ENCODE peak calls at places on chromosomes 6 and 20, in seven cellular contexts. G, X, J, C, H, T and W are unnamed samples.

GRCh38 chr6:158926429-158926828 is 73.6 kb downstream of the RSPH3 start:
- DNase-seq in J (peak), H (no peak), X (no peak), C (no peak), T (no peak), G (no peak), W (no peak)

GRCh38 chr20:51121901-51122412 is 99.0 kb upstream of the KCNG1 start:
- DNase-seq in C (no peak), H (no peak), X (no peak), G (no peak), J (peak), T (no peak), W (no peak)

GRCh38 chr6:17730078-17730704 is 23.5 kb upstream of the NUP153 start:
- DNase-seq in J (peak), G (no peak), T (no peak), C (no peak), X (no peak), H (no peak), W (no peak)

GRCh38 chr6:150897400-150897943 is 32.0 kb downstream of the MTHFD1L start:
- DNase-seq in G (no peak), J (no peak), X (no peak), T (no peak), H (no peak), C (no peak), W (no peak)

GRCh38 chr6:149225946-149226345 is 91.6 kb upstream of the TAB2 start:
- DNase-seq in J (no peak), X (no peak), T (no peak), H (no peak), C (no peak), G (no peak), W (no peak)

GRCh38 chr6:149273318-149273717 is 44.2 kb upstream of the TAB2 start:
- DNase-seq in J (no peak), X (peak), G (no peak), C (peak), T (no peak), H (no peak), W (no peak)

GRCh38 chr6:169961772-169962561 is 210.5 kb downstream of the ERMARD start:
- DNase-seq in G (peak), C (peak), T (no peak), X (peak), J (no peak), H (no peak), W (no peak)

GRCh38 chr20:37209661-37210314 is 30.4 kb upstream of the MROH8 start:
- DNase-seq in C (no peak), J (peak), H (no peak), T (no peak), X (no peak), G (no peak), W (no peak)

GRCh38 chr6:162258647-162259046 is 468.9 kb downstream of the PRKN start:
- DNase-seq in G (no peak), T (no peak), J (no peak), H (no peak), C (no peak), X (no peak), W (no peak)

GRCh38 chr20:2693286-2693995 is 861 bp downstream of the EBF4 start:
- DNase-seq in H (no peak), G (peak), T (peak), J (no peak), C (no peak), X (peak), W (no peak)
- TF ChIP-seq CTCF in H (no peak), G (no peak), T (no peak), J (no peak), C (no peak), X (no peak), W (no peak)

GRCh38 chr6:28005124-28005662 is 48.2 kb downstream of the OR2B6 start:
- DNase-seq in G (peak), H (no peak), C (no peak), X (no peak), T (peak), J (no peak), W (no peak)

GRCh38 chr6:28003059-28003458 is 46.0 kb downstream of the OR2B6 start:
- DNase-seq in X (no peak), G (no peak), T (no peak), C (no peak), J (no peak), H (no peak), W (no peak)

GRCh38 chr6:28002181-28002580 is 45.1 kb downstream of the OR2B6 start:
- DNase-seq in X (no peak), H (no peak), G (no peak), C (no peak), T (no peak), J (peak), W (no peak)

GRCh38 chr6:28004350-28005123 is 47.5 kb downstream of the OR2B6 start:
- DNase-seq in H (no peak), G (no peak), J (no peak), X (no peak), C (no peak), T (peak), W (no peak)

DNA sequence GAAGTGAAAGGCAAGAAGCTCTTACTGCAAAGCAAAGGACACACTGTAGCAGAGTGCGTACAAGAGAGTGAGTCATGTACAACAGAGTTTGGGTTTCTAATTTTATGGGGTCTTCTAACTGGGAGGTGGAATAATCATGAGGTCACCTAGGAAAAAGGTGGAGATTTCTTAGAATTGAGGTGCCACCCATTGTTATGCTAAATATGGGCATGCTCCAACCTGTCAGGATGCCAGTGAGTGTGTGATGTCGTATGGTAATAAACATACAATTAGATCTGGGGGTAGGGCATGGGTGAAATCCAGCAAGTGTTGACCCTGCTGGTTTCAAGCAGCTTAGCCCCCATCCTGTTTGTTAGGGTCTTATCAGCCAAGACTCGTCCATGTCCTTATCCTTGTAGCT is 46.6 kb downstream of the OR2B6 start:
- DNase-seq in H (no peak), T (no peak), J (no peak), X (no peak), G (no peak), C (no peak), W (no peak)
- TF ChIP-seq CTCF in H (no peak), T (no peak), J (no peak), X (no peak), G (no peak), C (no peak), W (no peak)

GRCh38 chr20:4920655-4921054 is 80.7 kb downstream of the SLC23A2 start:
- DNase-seq in J (no peak), C (no peak), G (no peak), H (no peak), X (no peak), T (no peak), W (no peak)

GRCh38 chr20:4918473-4918872 is 82.8 kb downstream of the SLC23A2 start:
- DNase-seq in J (no peak), C (no peak), H (no peak), G (no peak), T (no peak), X (no peak), W (peak)

GRCh38 chr20:4919047-4919704 is 82.1 kb downstream of the SLC23A2 start:
- DNase-seq in C (no peak), X (no peak), T (no peak), J (no peak), H (no peak), G (peak), W (no peak)

GRCh38 chr20:4920131-4920530 is 81.2 kb downstream of the SLC23A2 start:
- DNase-seq in J (no peak), X (no peak), C (no peak), G (no peak), H (no peak), T (no peak), W (no peak)

DNA sequence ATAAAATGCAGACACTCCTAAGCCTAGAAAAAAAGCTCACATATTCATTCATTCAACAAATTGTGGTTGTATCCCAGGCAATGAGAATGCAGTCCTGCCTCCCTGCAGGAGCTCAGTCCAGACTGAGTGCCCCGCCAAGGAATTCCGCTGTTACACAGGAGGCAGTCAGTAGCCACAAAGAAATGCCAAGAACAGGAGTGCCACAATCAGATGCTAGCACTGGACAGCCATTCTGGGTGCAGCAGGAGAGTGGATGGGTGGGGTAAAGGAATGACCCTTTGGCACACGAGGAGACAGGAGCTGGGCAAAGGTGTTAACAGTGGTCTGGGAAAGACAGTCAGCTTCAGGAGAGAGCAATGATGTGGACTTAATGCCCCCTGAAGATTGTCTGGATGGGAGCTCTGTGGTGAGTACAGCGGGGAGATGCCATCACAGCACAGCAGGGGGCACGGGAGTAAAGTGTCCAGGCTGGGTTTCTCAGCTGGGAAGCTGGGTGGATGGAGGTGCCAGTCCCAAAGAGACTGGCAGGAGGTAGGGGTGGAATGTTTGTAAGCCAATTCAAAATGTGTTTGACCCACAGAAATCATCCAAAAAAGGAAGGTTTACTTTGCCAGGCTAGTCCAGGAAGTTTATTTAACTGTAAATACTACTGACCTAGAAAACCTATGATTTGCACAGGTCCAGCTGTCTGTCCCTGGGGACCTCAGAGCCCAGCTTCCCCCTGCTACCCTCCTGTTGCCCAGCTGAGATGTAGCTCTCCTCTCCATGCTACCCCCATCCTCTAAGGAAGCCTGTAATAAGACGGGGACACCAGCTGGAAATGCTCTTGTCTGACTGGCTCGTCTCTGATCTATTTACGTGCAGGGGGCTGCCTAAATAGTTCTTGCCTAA is 84.1 kb downstream of the SLC23A2 start:
- DNase-seq in T (no peak), G (no peak), H (peak), J (peak), C (no peak), X (no peak), W (no peak)
- TF ChIP-seq CTCF in T (no peak), G (no peak), H (peak), J (no peak), C (no peak), X (no peak), W (peak)

DNA sequence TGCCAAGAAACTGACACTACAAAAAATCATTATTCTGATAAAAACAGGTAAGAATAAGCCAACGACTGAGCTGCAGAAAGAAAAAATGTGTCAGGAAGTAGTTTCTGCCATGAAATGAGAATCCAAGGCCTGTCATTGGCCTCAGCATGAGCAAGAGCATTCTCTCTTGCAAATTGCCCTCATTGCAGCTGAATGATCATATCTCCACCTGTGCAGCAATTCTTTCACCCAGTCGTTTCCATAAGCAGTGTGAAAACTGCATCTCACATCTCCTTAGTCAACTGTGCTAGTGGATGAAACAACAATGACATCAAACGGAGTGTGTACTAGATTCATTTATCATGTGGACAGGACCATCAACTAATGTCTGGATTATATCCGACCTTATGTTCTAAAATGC is 88.2 kb upstream of the STXBP5 start:
- DNase-seq in T (no peak), X (no peak), C (no peak), H (no peak), J (no peak), G (no peak), W (no peak)
- TF ChIP-seq CTCF in T (no peak), X (no peak), C (no peak), H (no peak), J (no peak), G (no peak), W (no peak)

GRCh38 chr6:112087916-112088315 is 525 bp downstream of the FAM229B start:
- DNase-seq in X (no peak), C (no peak), H (no peak), T (no peak), J (no peak), G (no peak), W (peak)

GRCh38 chr6:112085666-112086065 is 1.6 kb downstream of the TUBE1 start:
- DNase-seq in H (no peak), T (no peak), C (no peak), J (no peak), X (no peak), G (no peak), W (no peak)

GRCh38 chr6:112087136-112087908 is at the start of the genes FAM229B and TUBE1:
- DNase-seq in G (peak), T (peak), H (peak), J (peak), X (peak), C (peak), W (peak)

GRCh38 chr6:112081569-112081968 is 5.7 kb downstream of the TUBE1 start:
- DNase-seq in T (no peak), X (no peak), H (no peak), G (no peak), J (no peak), C (no peak), W (no peak)

DNA sequence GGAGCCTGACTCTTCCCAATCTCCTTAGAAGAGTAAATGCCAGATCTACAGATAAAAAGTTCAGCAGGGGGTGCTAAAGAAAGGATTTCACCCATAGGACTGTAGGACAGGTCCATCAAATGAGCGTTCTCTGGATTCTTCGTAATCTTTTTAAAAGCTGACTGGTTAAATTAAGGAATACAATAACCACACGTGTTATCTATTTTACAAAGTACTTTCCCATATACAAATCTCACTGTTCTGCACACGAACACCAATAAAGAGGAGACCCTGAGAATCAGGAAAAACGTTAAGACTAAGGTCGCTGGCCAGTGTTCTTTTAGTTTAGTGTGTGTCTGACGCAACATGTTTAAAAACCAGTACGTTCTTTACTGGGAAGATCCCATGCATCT is 542 bp downstream of the TUBE1 start:
- DNase-seq in G (peak), H (no peak), J (peak), C (no peak), X (peak), T (peak), W (peak)
- TF ChIP-seq CTCF in G (peak), H (peak), J (peak), C (no peak), X (peak), T (peak), W (peak)

GRCh38 chr20:35947489-35947888 is 6.8 kb downstream of the SCAND1 start:
- DNase-seq in X (peak), H (no peak), G (peak), J (peak), C (no peak), T (peak), W (peak)
- TF ChIP-seq CTCF in X (peak), H (peak), G (peak), J (peak), C (peak), T (peak), W (peak)

GRCh38 chr6:91340998-91341397 is 754.1 kb upstream of the MAP3K7 start:
- DNase-seq in H (no peak), X (no peak), G (peak), T (no peak), C (no peak), J (no peak), W (no peak)

GRCh38 chr6:91341473-91341872 is 754.6 kb upstream of the MAP3K7 start:
- DNase-seq in J (no peak), H (no peak), T (no peak), X (no peak), G (peak), C (no peak), W (no peak)

GRCh38 chr6:91337967-91338366 is 751.1 kb upstream of the MAP3K7 start:
- DNase-seq in T (no peak), H (no peak), X (no peak), C (no peak), G (peak), J (no peak), W (no peak)
- TF ChIP-seq CTCF in T (no peak), H (peak), X (peak), C (no peak), G (peak), J (peak), W (peak)